ENCODE peak calls at places on chromosomes 5 and 9, in five cellular contexts. O is GDM1; X is GM13976; B is ELR; U is activated CD4-positive, alpha-beta T cell treated with anti-CD3 and anti-CD28 coated beads, Interleukin-2, amount 50 U/mL, for 48 hours. Z is an unnamed sample.

GRCh38 chr5:180626661-180627385 is 22.6 kb downstream of the FLT4 start:
- DNase-seq in O (no peak), X (no peak), B (no peak), U (no peak), Z (no peak)

GRCh38 chr5:158798140-158798539 is 301.6 kb downstream of the EBF1 start:
- DNase-seq in O (no peak), X (no peak), B (no peak), U (no peak), Z (no peak)

GRCh38 chr5:124718376-124718775 is 28.1 kb downstream of the ZNF608 start:
- DNase-seq in O (no peak), X (no peak), B (no peak), U (no peak), Z (no peak)

GRCh38 chr9:109020982-109021511 is 7.7 kb upstream of the CTNNAL1 start:
- DNase-seq in O (no peak), X (no peak), B (no peak), U (no peak), Z (no peak)

GRCh38 chr9:84620338-84620737 is 49.2 kb upstream of the NTRK2 start:
- DNase-seq in O (no peak), X (no peak), B (no peak), U (no peak), Z (no peak)

GRCh38 chr5:139492700-139493192 is 10.2 kb upstream of the STING1 start:
- DNase-seq in O (no peak), X (no peak), B (peak), U (no peak), Z (no peak)

GRCh38 chr9:108367188-108367587 is 488.6 kb downstream of the ACTL7B start:
- DNase-seq in O (no peak), X (no peak), B (no peak), U (no peak), Z (no peak)

GRCh38 chr5:42552597-42552996 is 129.4 kb downstream of the GHR start:
- DNase-seq in O (no peak), X (no peak), B (no peak), U (no peak), Z (no peak)

GRCh38 chr9:74948897-74949296 is 3.8 kb downstream of the C9orf40 start:
- DNase-seq in O (no peak), X (no peak), B (no peak), U (no peak), Z (peak)

GRCh38 chr9:98520221-98520920 is 188.4 kb downstream of the GABBR2 start:
- DNase-seq in O (no peak), X (no peak), B (peak), U (no peak), Z (no peak)

GRCh38 chr5:83914662-83915418 is 194.2 kb upstream of the HAPLN1 start:
- DNase-seq in O (no peak), X (no peak), B (no peak), U (no peak), Z (no peak)

GRCh38 chr5:147673276-147673675 is 109.3 kb downstream of the JAKMIP2 start:
- DNase-seq in O (no peak), X (no peak), B (no peak), U (no peak), Z (no peak)

GRCh38 chr9:110700953-110701352 is 32.4 kb downstream of the MUSK start:
- DNase-seq in O (no peak), X (no peak), B (peak), U (no peak), Z (peak)

GRCh38 chr5:131384616-131385214 is 120.9 kb downstream of the CDC42SE2 start:
- DNase-seq in O (no peak), X (no peak), B (no peak), U (peak), Z (peak)

GRCh38 chr9:38079410-38080105 is 10.5 kb upstream of the SHB start:
- DNase-seq in O (peak), X (no peak), B (peak), U (no peak), Z (no peak)

GRCh38 chr9:133558191-133559126 is 24.0 kb downstream of the ADAMTSL2 start:
- DNase-seq in O (no peak), X (peak), B (peak), U (peak), Z (peak)

GRCh38 chr9:21670374-21670773 is 132.1 kb upstream of the MTAP start:
- DNase-seq in O (no peak), X (no peak), B (no peak), U (no peak), Z (no peak)

GRCh38 chr9:34547960-34548603 is 25.3 kb upstream of the ENHO start:
- DNase-seq in O (no peak), X (peak), B (peak), U (peak), Z (peak)

GRCh38 chr5:133246376-133247144 is 194.7 kb downstream of the HSPA4 start:
- DNase-seq in O (no peak), X (no peak), B (peak), U (no peak), Z (no peak)

GRCh38 chr5:1726469-1726865 is 73.2 kb downstream of the MRPL36 start:
- DNase-seq in O (no peak), X (no peak), B (no peak), U (no peak), Z (no peak)

GRCh38 chr9:6090811-6091210 is 75.4 kb upstream of the RANBP6 start:
- DNase-seq in O (no peak), X (no peak), B (no peak), U (no peak), Z (peak)

GRCh38 chr9:83508072-83508471 is 30.1 kb downstream of the FRMD3 start:
- DNase-seq in O (peak), X (no peak), B (peak), U (no peak), Z (no peak)

GRCh38 chr5:122415481-122416120 is 103.6 kb downstream of the SNCAIP start:
- DNase-seq in O (peak), X (peak), B (peak), U (peak), Z (peak)

GRCh38 chr5:172451771-172452197 is 2.5 kb downstream of the SH3PXD2B start:
- DNase-seq in O (no peak), X (no peak), B (peak), U (no peak), Z (peak)

GRCh38 chr5:106780355-106780754 is 890.4 kb downstream of the EFNA5 start:
- DNase-seq in O (no peak), X (no peak), B (no peak), U (no peak), Z (peak)

GRCh38 chr5:112146323-112146848 is 272.7 kb downstream of the EPB41L4A start:
- DNase-seq in O (no peak), X (peak), B (peak), U (no peak), Z (peak)

GRCh38 chr5:128409401-128409800 is 128.6 kb downstream of the FBN2 start:
- DNase-seq in O (no peak), X (no peak), B (peak), U (no peak), Z (peak)

GRCh38 chr5:30659417-30659816 is 534.1 kb upstream of the CDH6 start:
- DNase-seq in O (no peak), X (no peak), B (no peak), U (no peak), Z (no peak)

GRCh38 chr5:1195916-1196315 is 5.5 kb upstream of the SLC6A19 start:
- DNase-seq in O (no peak), X (no peak), B (no peak), U (no peak), Z (no peak)

GRCh38 chr5:117013280-117013877 is 438.8 kb upstream of the SEMA6A start:
- DNase-seq in O (no peak), X (no peak), B (no peak), U (no peak), Z (peak)

GRCh38 chr5:3100921-3101551 is 349.6 kb upstream of the IRX2 start:
- DNase-seq in O (no peak), X (no peak), B (no peak), U (no peak), Z (no peak)

GRCh38 chr9:37549527-37549926 is 26.7 kb downstream of the FBXO10 start:
- DNase-seq in O (no peak), X (no peak), B (peak), U (no peak), Z (peak)